ENCODE peak calls at places on chromosomes 1 and 21, in seven cellular contexts. One of them, this sample, is unnamed.
A peak's percentile ranks its signal among the peaks of the same experiment; 100 is the strongest.

GRCh38 chr1:55337801-55338447 is 122.8 kb upstream of the USP24 start:
- DNase-seq in sigmoid colon: no peak
- DNase-seq in NCI-H2081: no peak
- DNase-seq in T-helper 1 cell: no peak
- DNase-seq in left cardiac atrium: no peak
- DNase-seq in stromal cell of bone marrow: no peak
- DNase-seq in cardiac muscle cell: peak; percentile 80
- DNase-seq in this sample: no peak

GRCh38 chr1:37994886-37995566 is 5.2 kb upstream of the SF3A3 start:
- DNase-seq in sigmoid colon: no peak
- DNase-seq in NCI-H2081: no peak
- DNase-seq in T-helper 1 cell: no peak
- DNase-seq in left cardiac atrium: no peak
- DNase-seq in stromal cell of bone marrow: no peak
- DNase-seq in cardiac muscle cell: no peak
- DNase-seq in this sample: no peak

GRCh38 chr1:15850450-15851079 is 3.1 kb downstream of the SPEN start:
- DNase-seq in sigmoid colon: no peak
- DNase-seq in NCI-H2081: peak; percentile 10
- DNase-seq in T-helper 1 cell: no peak
- DNase-seq in left cardiac atrium: no peak
- DNase-seq in stromal cell of bone marrow: no peak
- DNase-seq in cardiac muscle cell: no peak
- DNase-seq in this sample: no peak

GRCh38 chr21:25457411-25457810 is 149.9 kb downstream of the MRPL39 start:
- DNase-seq in sigmoid colon: no peak
- DNase-seq in NCI-H2081: no peak
- DNase-seq in T-helper 1 cell: no peak
- DNase-seq in left cardiac atrium: no peak
- DNase-seq in stromal cell of bone marrow: peak; percentile 64
- DNase-seq in cardiac muscle cell: peak; percentile 52
- DNase-seq in this sample: no peak

GRCh38 chr1:183318433-183318832 is 99.7 kb downstream of the NMNAT2 start:
- DNase-seq in sigmoid colon: peak; percentile 95
- DNase-seq in NCI-H2081: no peak
- DNase-seq in T-helper 1 cell: no peak
- DNase-seq in left cardiac atrium: peak; percentile 87
- DNase-seq in stromal cell of bone marrow: peak; percentile 88
- DNase-seq in cardiac muscle cell: peak; percentile 97
- DNase-seq in this sample: peak; percentile 89

GRCh38 chr1:222736972-222737371 is at the start of gene FAM177B:
- DNase-seq in sigmoid colon: no peak
- DNase-seq in NCI-H2081: no peak
- DNase-seq in T-helper 1 cell: no peak
- DNase-seq in left cardiac atrium: no peak
- DNase-seq in stromal cell of bone marrow: no peak
- DNase-seq in cardiac muscle cell: no peak
- DNase-seq in this sample: no peak

GRCh38 chr1:117060441-117061317 is 553 bp downstream of the TTF2 start:
- DNase-seq in sigmoid colon: no peak
- DNase-seq in NCI-H2081: peak; percentile 33
- DNase-seq in T-helper 1 cell: peak; percentile 20
- DNase-seq in left cardiac atrium: no peak
- DNase-seq in stromal cell of bone marrow: no peak
- DNase-seq in cardiac muscle cell: peak; percentile 52
- DNase-seq in this sample: peak; percentile 84

GRCh38 chr1:70727891-70728443 is 316.9 kb downstream of the CTH start:
- DNase-seq in sigmoid colon: no peak
- DNase-seq in NCI-H2081: peak; percentile 34
- DNase-seq in T-helper 1 cell: no peak
- DNase-seq in left cardiac atrium: no peak
- DNase-seq in stromal cell of bone marrow: no peak
- DNase-seq in cardiac muscle cell: no peak
- DNase-seq in this sample: no peak

GRCh38 chr1:190478193-190479007 is 736 bp upstream of the BRINP3 start:
- DNase-seq in sigmoid colon: no peak
- DNase-seq in NCI-H2081: peak; percentile 53
- DNase-seq in T-helper 1 cell: no peak
- DNase-seq in left cardiac atrium: peak; percentile 24
- DNase-seq in stromal cell of bone marrow: no peak
- DNase-seq in cardiac muscle cell: peak; percentile 51
- DNase-seq in this sample: peak; percentile 61

GRCh38 chr21:29753216-29753615 is 186.6 kb downstream of the GRIK1 start:
- DNase-seq in sigmoid colon: no peak
- DNase-seq in NCI-H2081: no peak
- DNase-seq in T-helper 1 cell: no peak
- DNase-seq in left cardiac atrium: no peak
- DNase-seq in stromal cell of bone marrow: peak; percentile 29
- DNase-seq in cardiac muscle cell: no peak
- DNase-seq in this sample: no peak

GRCh38 chr21:37704751-37705150 is 211.5 kb downstream of the KCNJ6 start:
- DNase-seq in sigmoid colon: no peak
- DNase-seq in NCI-H2081: no peak
- DNase-seq in T-helper 1 cell: no peak
- DNase-seq in left cardiac atrium: no peak
- DNase-seq in stromal cell of bone marrow: no peak
- DNase-seq in cardiac muscle cell: no peak
- DNase-seq in this sample: no peak

GRCh38 chr1:241167121-241167619 is 189.8 kb downstream of the RGS7 start:
- DNase-seq in sigmoid colon: no peak
- DNase-seq in NCI-H2081: peak; percentile 60
- DNase-seq in T-helper 1 cell: no peak
- DNase-seq in left cardiac atrium: no peak
- DNase-seq in stromal cell of bone marrow: no peak
- DNase-seq in cardiac muscle cell: no peak
- DNase-seq in this sample: no peak

GRCh38 chr1:93694039-93694438 is 12.4 kb upstream of the BCAR3 start:
- DNase-seq in sigmoid colon: no peak
- DNase-seq in NCI-H2081: no peak
- DNase-seq in T-helper 1 cell: no peak
- DNase-seq in left cardiac atrium: no peak
- DNase-seq in stromal cell of bone marrow: no peak
- DNase-seq in cardiac muscle cell: no peak
- DNase-seq in this sample: no peak

GRCh38 chr1:23964235-23964668 is 4.6 kb downstream of the PNRC2 start:
- DNase-seq in sigmoid colon: no peak
- DNase-seq in NCI-H2081: no peak
- DNase-seq in T-helper 1 cell: no peak
- DNase-seq in left cardiac atrium: no peak
- DNase-seq in stromal cell of bone marrow: no peak
- DNase-seq in cardiac muscle cell: peak; percentile 19
- DNase-seq in this sample: no peak

GRCh38 chr1:64745181-64745985 is 508 bp downstream of the RAVER2 start:
- DNase-seq in sigmoid colon: peak; percentile 73
- DNase-seq in NCI-H2081: peak; percentile 8
- DNase-seq in T-helper 1 cell: peak; percentile 12
- DNase-seq in left cardiac atrium: peak; percentile 22
- DNase-seq in stromal cell of bone marrow: no peak
- DNase-seq in cardiac muscle cell: peak; percentile 56
- DNase-seq in this sample: peak; percentile 78

GRCh38 chr1:190759807-190760206 is 282.1 kb upstream of the BRINP3 start:
- DNase-seq in sigmoid colon: no peak
- DNase-seq in NCI-H2081: no peak
- DNase-seq in T-helper 1 cell: no peak
- DNase-seq in left cardiac atrium: no peak
- DNase-seq in stromal cell of bone marrow: no peak
- DNase-seq in cardiac muscle cell: no peak
- DNase-seq in this sample: no peak

GRCh38 chr1:31266547-31266946 is 26.9 kb upstream of the NKAIN1 start:
- DNase-seq in sigmoid colon: no peak
- DNase-seq in NCI-H2081: no peak
- DNase-seq in T-helper 1 cell: no peak
- DNase-seq in left cardiac atrium: no peak
- DNase-seq in stromal cell of bone marrow: no peak
- DNase-seq in cardiac muscle cell: no peak
- DNase-seq in this sample: no peak

GRCh38 chr1:44817307-44817706 is 9.0 kb downstream of the BTBD19 start:
- DNase-seq in sigmoid colon: no peak
- DNase-seq in NCI-H2081: no peak
- DNase-seq in T-helper 1 cell: no peak
- DNase-seq in left cardiac atrium: no peak
- DNase-seq in stromal cell of bone marrow: no peak
- DNase-seq in cardiac muscle cell: no peak
- DNase-seq in this sample: no peak

GRCh38 chr1:67766117-67766978 is 66.9 kb downstream of the GNG12 start:
- DNase-seq in sigmoid colon: no peak
- DNase-seq in NCI-H2081: peak; percentile 55
- DNase-seq in T-helper 1 cell: no peak
- DNase-seq in left cardiac atrium: peak; percentile 46
- DNase-seq in stromal cell of bone marrow: peak; percentile 84
- DNase-seq in cardiac muscle cell: peak; percentile 80
- DNase-seq in this sample: no peak

GRCh38 chr21:26686278-26686677 is 113.2 kb upstream of the CYYR1 start:
- DNase-seq in sigmoid colon: no peak
- DNase-seq in NCI-H2081: no peak
- DNase-seq in T-helper 1 cell: no peak
- DNase-seq in left cardiac atrium: no peak
- DNase-seq in stromal cell of bone marrow: peak; percentile 7
- DNase-seq in cardiac muscle cell: peak; percentile 6
- DNase-seq in this sample: no peak

GRCh38 chr1:44044071-44044801 is 13.0 kb upstream of the SLC6A9 start:
- DNase-seq in sigmoid colon: no peak
- DNase-seq in NCI-H2081: no peak
- DNase-seq in T-helper 1 cell: no peak
- DNase-seq in left cardiac atrium: no peak
- DNase-seq in stromal cell of bone marrow: no peak
- DNase-seq in cardiac muscle cell: no peak
- DNase-seq in this sample: no peak

GRCh38 chr1:32048440-32048839 is 24.3 kb upstream of the TMEM39B start:
- DNase-seq in sigmoid colon: no peak
- DNase-seq in NCI-H2081: no peak
- DNase-seq in T-helper 1 cell: no peak
- DNase-seq in left cardiac atrium: no peak
- DNase-seq in stromal cell of bone marrow: no peak
- DNase-seq in cardiac muscle cell: no peak
- DNase-seq in this sample: no peak

GRCh38 chr1:20278692-20279130 is 12.0 kb upstream of the VWA5B1 start:
- DNase-seq in sigmoid colon: no peak
- DNase-seq in NCI-H2081: no peak
- DNase-seq in T-helper 1 cell: no peak
- DNase-seq in left cardiac atrium: no peak
- DNase-seq in stromal cell of bone marrow: no peak
- DNase-seq in cardiac muscle cell: no peak
- DNase-seq in this sample: no peak

GRCh38 chr1:27555700-27556424 is 48.1 kb downstream of the AHDC1 start:
- DNase-seq in sigmoid colon: no peak
- DNase-seq in NCI-H2081: no peak
- DNase-seq in T-helper 1 cell: no peak
- DNase-seq in left cardiac atrium: peak; percentile 72
- DNase-seq in stromal cell of bone marrow: no peak
- DNase-seq in cardiac muscle cell: peak; percentile 72
- DNase-seq in this sample: peak; percentile 90

GRCh38 chr1:159113783-159114182 is 37.2 kb upstream of the AIM2 start:
- DNase-seq in sigmoid colon: no peak
- DNase-seq in NCI-H2081: no peak
- DNase-seq in T-helper 1 cell: no peak
- DNase-seq in left cardiac atrium: no peak
- DNase-seq in stromal cell of bone marrow: no peak
- DNase-seq in cardiac muscle cell: peak; percentile 33
- DNase-seq in this sample: no peak

GRCh38 chr1:26288311-26288941 is 8.5 kb downstream of the SH3BGRL3 start:
- DNase-seq in sigmoid colon: no peak
- DNase-seq in NCI-H2081: no peak
- DNase-seq in T-helper 1 cell: no peak
- DNase-seq in left cardiac atrium: no peak
- DNase-seq in stromal cell of bone marrow: no peak
- DNase-seq in cardiac muscle cell: no peak
- DNase-seq in this sample: peak; percentile 57

GRCh38 chr1:2934173-2934540 is 87.1 kb upstream of the ACTRT2 start:
- DNase-seq in sigmoid colon: no peak
- DNase-seq in NCI-H2081: no peak
- DNase-seq in T-helper 1 cell: no peak
- DNase-seq in left cardiac atrium: peak; percentile 7
- DNase-seq in stromal cell of bone marrow: no peak
- DNase-seq in cardiac muscle cell: no peak
- DNase-seq in this sample: peak; percentile 61

GRCh38 chr1:50368179-50369007 is 54.9 kb downstream of the DMRTA2 start:
- DNase-seq in sigmoid colon: no peak
- DNase-seq in NCI-H2081: peak; percentile 83
- DNase-seq in T-helper 1 cell: no peak
- DNase-seq in left cardiac atrium: peak; percentile 28
- DNase-seq in stromal cell of bone marrow: no peak
- DNase-seq in cardiac muscle cell: peak; percentile 33
- DNase-seq in this sample: no peak

GRCh38 chr1:224041032-224041431 is 72.9 kb upstream of the FBXO28 start:
- DNase-seq in sigmoid colon: no peak
- DNase-seq in NCI-H2081: no peak
- DNase-seq in T-helper 1 cell: no peak
- DNase-seq in left cardiac atrium: no peak
- DNase-seq in stromal cell of bone marrow: no peak
- DNase-seq in cardiac muscle cell: no peak
- DNase-seq in this sample: no peak

GRCh38 chr1:1032428-1032827 is 12.5 kb downstream of the AGRN start:
- DNase-seq in sigmoid colon: no peak
- DNase-seq in NCI-H2081: no peak
- DNase-seq in T-helper 1 cell: no peak
- DNase-seq in left cardiac atrium: no peak
- DNase-seq in stromal cell of bone marrow: no peak
- DNase-seq in cardiac muscle cell: no peak
- DNase-seq in this sample: no peak

GRCh38 chr1:237205400-237206064 is 163.5 kb downstream of the RYR2 start:
- DNase-seq in sigmoid colon: peak; percentile 70
- DNase-seq in NCI-H2081: no peak
- DNase-seq in T-helper 1 cell: no peak
- DNase-seq in left cardiac atrium: peak; percentile 80
- DNase-seq in stromal cell of bone marrow: no peak
- DNase-seq in cardiac muscle cell: peak; percentile 93
- DNase-seq in this sample: peak; percentile 59

GRCh38 chr1:59089922-59090457 is 206.9 kb upstream of the FGGY start:
- DNase-seq in sigmoid colon: no peak
- DNase-seq in NCI-H2081: no peak
- DNase-seq in T-helper 1 cell: no peak
- DNase-seq in left cardiac atrium: no peak
- DNase-seq in stromal cell of bone marrow: no peak
- DNase-seq in cardiac muscle cell: no peak
- DNase-seq in this sample: no peak

GRCh38 chr21:39079617-39080016 is 103.6 kb downstream of the PSMG1 start:
- DNase-seq in sigmoid colon: peak; percentile 85
- DNase-seq in NCI-H2081: no peak
- DNase-seq in T-helper 1 cell: no peak
- DNase-seq in left cardiac atrium: peak; percentile 77
- DNase-seq in stromal cell of bone marrow: no peak
- DNase-seq in cardiac muscle cell: peak; percentile 85
- DNase-seq in this sample: peak; percentile 83

GRCh38 chr1:14583788-14584187 is 14.7 kb upstream of the KAZN start:
- DNase-seq in sigmoid colon: no peak
- DNase-seq in NCI-H2081: no peak
- DNase-seq in T-helper 1 cell: no peak
- DNase-seq in left cardiac atrium: no peak
- DNase-seq in stromal cell of bone marrow: no peak
- DNase-seq in cardiac muscle cell: no peak
- DNase-seq in this sample: no peak

GRCh38 chr1:189513091-189513490 is 964.6 kb downstream of the BRINP3 start:
- DNase-seq in sigmoid colon: no peak
- DNase-seq in NCI-H2081: no peak
- DNase-seq in T-helper 1 cell: no peak
- DNase-seq in left cardiac atrium: no peak
- DNase-seq in stromal cell of bone marrow: no peak
- DNase-seq in cardiac muscle cell: no peak
- DNase-seq in this sample: peak; percentile 43

GRCh38 chr1:198935371-198935921 is 296.6 kb downstream of the PTPRC start:
- DNase-seq in sigmoid colon: peak; percentile 74
- DNase-seq in NCI-H2081: peak; percentile 99
- DNase-seq in T-helper 1 cell: peak; percentile 15
- DNase-seq in left cardiac atrium: peak; percentile 71
- DNase-seq in stromal cell of bone marrow: peak; percentile 78
- DNase-seq in cardiac muscle cell: peak; percentile 96
- DNase-seq in this sample: peak; percentile 79